ENCODE peak calls at places on chromosomes 1 and 21, in six cellular contexts. E, O, J, U, D and R are unnamed samples.

GRCh38 chr1:31771891-31772668 is 7.9 kb upstream of the ADGRB2 start:
- DNase-seq in O (no peak), D (no peak), J (no peak), E (no peak), U (no peak), R (no peak)

GRCh38 chr1:33322870-33323585 is 2.1 kb upstream of the A3GALT2 start:
- DNase-seq in J (no peak), E (no peak), O (no peak), U (no peak), D (peak), R (no peak)

GRCh38 chr1:212635141-212635601 is 26.6 kb downstream of the ATF3 start:
- DNase-seq in U (no peak), O (no peak), D (no peak), E (no peak), J (no peak), R (no peak)

GRCh38 chr1:20729990-20730689 is 2.4 kb downstream of the SH2D5 start:
- DNase-seq in J (no peak), O (no peak), E (no peak), D (no peak), U (no peak), R (no peak)

GRCh38 chr1:24421502-24421901 is 5.9 kb downstream of the NIPAL3 start:
- DNase-seq in D (no peak), U (no peak), J (no peak), E (no peak), O (no peak), R (no peak)

GRCh38 chr1:51234721-51235425 is 1.2 kb upstream of the RNF11 start:
- DNase-seq in J (no peak), D (peak), E (peak), U (peak), O (no peak), R (no peak)

GRCh38 chr1:167248707-167249642 is 28.3 kb downstream of the POU2F1 start:
- DNase-seq in E (no peak), J (no peak), U (no peak), O (no peak), D (no peak), R (no peak)

GRCh38 chr1:200905411-200906052 is 10.8 kb downstream of the INAVA start:
- DNase-seq in D (no peak), J (no peak), O (no peak), U (peak), E (no peak), R (no peak)

GRCh38 chr1:176949033-176949662 is 215.4 kb downstream of the ASTN1 start:
- DNase-seq in U (no peak), E (peak), J (peak), D (peak), O (peak), R (peak)

GRCh38 chr1:30966690-30967369 is 58.3 kb upstream of the SDC3 start:
- DNase-seq in O (no peak), U (no peak), E (no peak), D (no peak), J (no peak), R (no peak)

GRCh38 chr1:119647734-119648619 is at the start of gene ZNF697:
- DNase-seq in D (peak), O (peak), U (no peak), E (peak), J (peak), R (peak)

GRCh38 chr1:109643385-109644230 is 12.3 kb upstream of the GSTM4 start:
- DNase-seq in D (peak), U (peak), J (peak), E (peak), O (peak), R (peak)

GRCh38 chr1:226871636-226872327 is 1.4 kb downstream of the PSEN2 start:
- DNase-seq in E (no peak), D (no peak), O (no peak), J (no peak), U (no peak), R (no peak)

GRCh38 chr1:197342044-197342565 is 74.1 kb downstream of the CRB1 start:
- DNase-seq in U (no peak), E (no peak), O (no peak), J (no peak), D (no peak), R (no peak)

GRCh38 chr1:201582261-201582951 is 43.5 kb downstream of the NAV1 start:
- DNase-seq in D (no peak), E (no peak), U (no peak), O (no peak), J (no peak), R (no peak)

GRCh38 chr21:34526618-34527290 is 14.7 kb upstream of the KCNE1 start:
- DNase-seq in D (peak), U (no peak), J (peak), E (peak), O (peak), R (peak)

GRCh38 chr1:31501505-31501904 is 74.8 kb upstream of the TINAGL1 start:
- DNase-seq in D (no peak), O (no peak), U (no peak), J (no peak), E (no peak), R (no peak)

GRCh38 chr21:36706482-36706852 is 7.6 kb downstream of the SIM2 start:
- DNase-seq in E (no peak), D (no peak), O (no peak), U (no peak), J (no peak), R (no peak)

GRCh38 chr1:195714248-195714647 is 894.0 kb downstream of the KCNT2 start:
- DNase-seq in D (no peak), U (no peak), J (no peak), O (no peak), E (no peak), R (no peak)

GRCh38 chr1:208066583-208066982 is 155.7 kb upstream of the CD34 start:
- DNase-seq in J (no peak), E (no peak), D (no peak), O (no peak), U (no peak), R (no peak)

GRCh38 chr1:175824079-175824478 is 80.7 kb upstream of the TNR start:
- DNase-seq in O (peak), U (no peak), D (no peak), E (no peak), J (peak), R (no peak)

GRCh38 chr1:92366045-92366405 is 67.2 kb downstream of the RPAP2 start:
- DNase-seq in U (no peak), J (no peak), D (no peak), O (no peak), E (no peak), R (no peak)

GRCh38 chr21:35825954-35826353 is 234.4 kb downstream of the SETD4 start:
- DNase-seq in J (no peak), U (no peak), D (no peak), E (no peak), O (no peak), R (no peak)

GRCh38 chr1:117659565-117660264 is 53.9 kb downstream of the TENT5C start:
- DNase-seq in U (no peak), D (no peak), E (no peak), O (no peak), J (no peak), R (no peak)

GRCh38 chr1:201384406-201384782 is 6.9 kb upstream of the TNNT2 start:
- DNase-seq in U (no peak), D (no peak), O (no peak), J (no peak), E (no peak), R (no peak)

GRCh38 chr1:10835423-10836421 is 39.3 kb upstream of the CASZ1 start:
- DNase-seq in O (peak), J (peak), E (peak), U (no peak), D (peak), R (peak)

GRCh38 chr1:46113948-46114347 is 18.5 kb downstream of the PIK3R3 start:
- DNase-seq in U (no peak), O (no peak), D (no peak), J (no peak), E (no peak), R (no peak)

GRCh38 chr1:16129921-16130543 is 25.8 kb downstream of the EPHA2 start:
- DNase-seq in E (no peak), U (no peak), O (no peak), D (no peak), J (no peak), R (no peak)

GRCh38 chr1:185920602-185921001 is 186.4 kb downstream of the HMCN1 start:
- DNase-seq in J (no peak), D (no peak), E (no peak), O (no peak), U (no peak), R (no peak)

GRCh38 chr1:247241687-247242086 is 14.2 kb upstream of the VN1R5 start:
- DNase-seq in U (no peak), J (no peak), E (peak), O (no peak), D (no peak), R (no peak)

GRCh38 chr1:6783956-6784559 is 1.2 kb upstream of the CAMTA1 start:
- DNase-seq in E (peak), O (no peak), U (no peak), D (no peak), J (no peak), R (no peak)

GRCh38 chr1:148353461-148354283 is 129.4 kb downstream of the PPIAL4G start:
- DNase-seq in J (no peak), D (no peak), E (no peak), O (peak), U (no peak), R (no peak)

GRCh38 chr1:67211589-67212563 is 45.6 kb downstream of the IL23R start:
- DNase-seq in E (peak), U (peak), D (no peak), J (peak), O (peak), R (peak)

GRCh38 chr1:207867136-207868081 is 43.5 kb downstream of the CD34 start:
- DNase-seq in J (no peak), U (no peak), O (no peak), E (no peak), D (peak), R (no peak)

GRCh38 chr1:209435654-209436566 is 147.6 kb upstream of the CAMK1G start:
- DNase-seq in U (no peak), O (peak), E (peak), D (peak), J (peak), R (peak)

GRCh38 chr1:147762233-147763024 is 2.0 kb upstream of the GJA5 start:
- DNase-seq in E (no peak), J (no peak), O (no peak), U (no peak), D (no peak), R (no peak)

GRCh38 chr1:39047374-39048229 is 21.5 kb downstream of the NDUFS5 start:
- DNase-seq in D (peak), U (no peak), J (no peak), E (peak), O (no peak), R (no peak)